ENCODE peak calls at places on chromosome 4, in eight cellular contexts. W is dorsolateral prefrontal cortex; D is CD8-positive, alpha-beta T cell; U is IMR-90; K is breast epithelium; Z is thoracic aorta; R is suprapubic skin; V is BJ. T is an unnamed sample.

GRCh38 chr4:138897818-138898226 is 117.8 kb upstream of the NOCT start:
- DNase-seq in W (no peak), D (no peak), U (peak; percentile 94), K (no peak), Z (no peak), R (no peak), V (peak; percentile 72), T (no peak)

GRCh38 chr4:111933703-111934102 is 211.6 kb upstream of the FAM241A start:
- DNase-seq in W (no peak), D (no peak), U (no peak), K (no peak), Z (no peak), R (no peak), V (no peak), T (no peak)

GRCh38 chr4:105586638-105587328 is 34.4 kb downstream of the ARHGEF38 start:
- DNase-seq in W (no peak), D (no peak), U (no peak), K (no peak), Z (no peak), R (no peak), V (no peak), T (no peak)

GRCh38 chr4:1297023-1297395 is 7.3 kb downstream of the MAEA start:
- DNase-seq in W (peak; percentile 4), D (no peak), U (no peak), K (no peak), Z (no peak), R (no peak), V (no peak), T (no peak)

GRCh38 chr4:145234086-145234694 is 53.8 kb upstream of the OTUD4 start:
- DNase-seq in W (peak; percentile 32), D (peak; percentile 57), U (peak; percentile 67), K (no peak), Z (no peak), R (no peak), V (no peak), T (no peak)

GRCh38 chr4:21952549-21952948 is 4.0 kb upstream of the KCNIP4 start:
- DNase-seq in W (no peak), D (no peak), U (no peak), K (no peak), Z (no peak), R (no peak), V (no peak), T (no peak)

GRCh38 chr4:89303177-89303576 is 4.4 kb downstream of the GPRIN3 start:
- DNase-seq in W (no peak), D (peak; percentile 65), U (no peak), K (no peak), Z (no peak), R (no peak), V (no peak), T (no peak)

GRCh38 chr4:159206427-159206871 is 103.6 kb downstream of the RAPGEF2 start:
- DNase-seq in W (no peak), D (no peak), U (peak; percentile 76), K (no peak), Z (no peak), R (no peak), V (no peak), T (no peak)

GRCh38 chr4:111722321-111722720 is 422.9 kb upstream of the FAM241A start:
- DNase-seq in W (no peak), D (no peak), U (no peak), K (no peak), Z (no peak), R (no peak), V (no peak), T (no peak)

GRCh38 chr4:122715221-122715620 is 17.3 kb upstream of the BBS12 start:
- DNase-seq in W (no peak), D (no peak), U (no peak), K (no peak), Z (no peak), R (no peak), V (no peak), T (no peak)

GRCh38 chr4:87058272-87059073 is 123.7 kb downstream of the AFF1 start:
- DNase-seq in W (no peak), D (no peak), U (no peak), K (no peak), Z (no peak), R (no peak), V (no peak), T (no peak)

GRCh38 chr4:77538574-77539157 is 67.0 kb upstream of the CXCL13 start:
- DNase-seq in W (no peak), D (no peak), U (no peak), K (no peak), Z (no peak), R (no peak), V (no peak), T (no peak)

GRCh38 chr4:48018112-48018511 is 1.5 kb downstream of the NIPAL1 start:
- DNase-seq in W (no peak), D (no peak), U (no peak), K (no peak), Z (no peak), R (no peak), V (no peak), T (no peak)

GRCh38 chr4:48017108-48017527 is 546 bp downstream of the NIPAL1 start:
- DNase-seq in W (no peak), D (no peak), U (peak; percentile 66), K (peak; percentile 37), Z (peak; percentile 31), R (peak; percentile 75), V (no peak), T (no peak)

GRCh38 chr4:48015216-48015615 is 1.3 kb downstream of the CNGA1 start:
- DNase-seq in W (no peak), D (no peak), U (no peak), K (no peak), Z (no peak), R (no peak), V (no peak), T (no peak)

GRCh38 chr4:48015678-48016077 is 803 bp downstream of the CNGA1 start:
- DNase-seq in W (no peak), D (no peak), U (no peak), K (no peak), Z (no peak), R (no peak), V (no peak), T (no peak)

DNA sequence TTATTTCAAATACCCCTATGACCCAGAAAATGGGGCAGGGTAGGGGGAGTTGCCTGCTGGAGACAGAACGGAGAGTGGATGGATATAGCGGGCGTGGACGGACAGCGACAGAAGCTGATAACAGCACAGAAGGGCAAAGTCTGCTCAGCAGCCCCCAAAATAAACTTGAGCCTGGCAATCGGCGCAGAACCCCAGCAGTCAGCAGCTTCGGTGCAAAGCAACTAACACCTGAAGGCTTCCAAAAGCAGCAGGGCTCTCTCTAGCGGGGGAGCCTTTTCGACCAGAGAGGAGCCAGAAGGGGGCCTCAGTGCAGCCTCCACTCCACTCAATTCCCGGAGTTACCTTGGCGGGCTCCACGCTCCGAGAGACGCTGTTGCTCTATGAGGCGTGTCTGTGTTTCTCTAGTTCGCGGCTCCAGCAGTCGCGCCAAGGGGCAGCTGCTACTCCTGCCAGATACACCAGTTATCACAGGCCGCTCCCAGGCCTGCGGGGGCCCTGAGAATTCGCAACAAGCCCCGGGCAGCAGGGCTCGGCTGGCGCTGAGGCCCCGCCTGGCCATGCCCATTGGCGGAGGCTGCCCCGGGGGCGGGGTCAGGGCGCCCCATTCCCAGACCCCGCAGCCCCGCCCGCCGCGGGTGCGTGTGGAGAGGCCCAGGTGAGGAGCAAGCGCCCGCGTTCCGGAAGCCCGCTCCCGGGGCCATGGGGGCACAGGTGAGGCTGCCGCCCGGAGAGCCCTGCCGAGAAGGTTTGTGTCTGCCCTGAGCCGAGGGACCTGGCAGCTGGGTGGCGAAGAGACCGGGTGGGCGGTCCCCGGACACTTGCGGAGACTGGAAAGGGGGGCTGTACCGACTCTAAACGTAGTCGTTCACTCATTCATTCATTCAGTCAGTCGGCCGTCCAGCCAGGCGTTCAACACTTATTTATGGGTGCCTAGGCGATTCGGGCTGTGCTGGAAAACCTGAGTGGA is at the start of the genes CNGA1 and NIPAL1:
- DNase-seq in W (peak; percentile 34), D (peak; percentile 79), U (peak; percentile 23), K (peak; percentile 75), Z (peak; percentile 10), R (peak; percentile 81), V (no peak), T (no peak)
- TF ChIP-seq CTCF in W (no peak), D (no peak), U (peak; percentile 28), K (no peak), Z (peak; percentile 18), R (no peak), V (peak; percentile 72), T (peak; percentile 72)

DNA sequence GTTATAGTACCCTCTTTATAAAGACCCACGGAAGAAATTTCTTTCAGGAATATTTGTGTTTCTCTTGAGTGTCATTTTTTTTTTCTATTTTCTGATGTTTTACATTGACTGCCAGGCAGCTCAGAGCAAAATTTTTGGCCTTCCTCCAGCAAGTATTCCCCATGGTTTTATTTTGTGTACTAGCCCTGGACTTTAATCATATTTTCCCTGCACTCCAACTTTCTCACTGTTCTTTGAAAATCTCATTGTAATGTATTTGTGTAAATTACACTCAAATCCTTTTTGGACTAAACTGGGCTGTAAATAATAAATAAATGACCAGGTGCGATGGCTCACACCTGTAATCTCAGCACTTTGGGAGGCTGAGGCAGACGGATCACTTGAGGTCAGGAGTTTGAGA is 45.6 kb upstream of the USP46 start:
- DNase-seq in W (no peak), D (no peak), U (no peak), K (no peak), Z (no peak), R (no peak), V (no peak), T (no peak)
- TF ChIP-seq CTCF in W (no peak), D (no peak), U (no peak), K (no peak), Z (no peak), R (no peak), V (no peak), T (no peak)

DNA sequence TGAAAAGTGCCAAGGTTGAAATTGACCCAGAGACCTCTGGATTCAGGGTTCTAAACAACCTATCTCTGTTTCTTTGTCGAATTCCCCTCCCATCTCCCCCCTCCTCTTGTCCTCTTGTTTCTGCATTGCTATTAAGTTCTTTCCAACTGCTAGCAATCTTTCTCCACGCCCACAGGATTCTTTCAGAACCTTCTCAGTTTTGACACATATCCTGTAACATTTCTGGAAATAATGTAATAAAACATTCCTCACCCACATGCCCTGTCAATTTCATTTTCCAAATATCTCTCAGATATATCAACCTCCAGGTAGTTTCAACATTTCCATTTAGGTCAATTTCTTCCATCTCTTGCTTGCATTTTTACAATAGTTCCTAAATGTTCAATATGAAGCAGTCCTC is 1105.9 kb downstream of the ARAP2 start:
- DNase-seq in W (no peak), D (no peak), U (no peak), K (no peak), Z (no peak), R (no peak), V (no peak), T (no peak)
- TF ChIP-seq CTCF in W (no peak), D (no peak), U (no peak), K (no peak), Z (no peak), R (no peak), V (no peak), T (no peak)

DNA sequence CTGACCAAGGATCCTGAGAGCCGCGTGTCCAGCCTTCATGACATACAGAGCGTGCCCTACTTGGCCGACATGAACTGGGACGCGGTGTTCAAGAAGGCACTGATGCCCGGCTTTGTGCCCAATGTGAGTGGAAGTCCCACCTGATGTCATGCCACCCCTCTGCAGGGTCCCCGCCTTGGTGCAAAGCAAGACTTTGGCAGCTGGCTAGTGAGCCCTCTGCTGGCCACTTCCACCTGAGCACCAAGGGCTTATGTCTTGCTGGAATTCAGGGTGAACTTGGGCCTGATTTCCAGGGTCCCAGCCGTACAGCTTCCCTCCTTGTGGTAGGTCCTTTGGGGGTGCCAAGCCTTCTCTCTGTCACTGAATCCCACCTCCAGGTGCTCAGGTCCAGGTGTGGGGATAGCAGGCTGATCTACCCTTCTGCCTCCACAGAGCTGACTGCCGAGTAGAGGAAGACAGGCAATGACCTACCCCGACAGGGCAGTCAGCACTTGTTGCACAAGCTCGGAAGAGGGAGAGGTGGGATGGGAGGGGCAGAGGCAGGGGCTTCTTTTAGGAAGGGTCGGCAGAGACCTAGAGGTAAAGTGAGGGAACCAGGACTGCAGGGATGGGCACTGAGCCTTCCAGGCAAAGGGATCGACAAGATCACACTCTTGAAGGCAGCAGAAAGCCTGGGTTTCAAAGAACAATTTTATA is 248.1 kb downstream of the EVC2 start:
- DNase-seq in W (peak; percentile 37), D (no peak), U (peak; percentile 37), K (no peak), Z (no peak), R (no peak), V (no peak), T (no peak)
- TF ChIP-seq CTCF in W (no peak), D (no peak), U (peak; percentile 54), K (no peak), Z (no peak), R (peak; percentile 31), V (peak; percentile 73), T (peak; percentile 84)

T was measured in chondrocyte.